ENCODE peak calls at places on chromosomes 7 and 10, in six cellular contexts. T, C, S, A, J and H are unnamed samples.
A peak's percentile ranks its signal among the peaks of the same experiment; 100 is the strongest.

GRCh38 chr7:99402854-99403253 is 5.5 kb downstream of the PDAP1 start:
- DNase-seq in J (no peak), C (no peak), T (no peak), S (no peak), A (no peak), H (no peak)

GRCh38 chr10:49649294-49649693 is 30.2 kb upstream of the C10orf53 start:
- DNase-seq in A (peak; percentile 25), S (no peak), C (peak; percentile 59), J (no peak), T (no peak), H (peak; percentile 28)

GRCh38 chr10:13871698-13872280 is 285.0 kb downstream of the PRPF18 start:
- DNase-seq in J (no peak), S (no peak), T (no peak), C (no peak), A (no peak), H (no peak)

GRCh38 chr10:35423505-35424306 is 87.4 kb downstream of the CCNY start:
- DNase-seq in C (no peak), A (no peak), J (peak; percentile 53), T (no peak), S (peak; percentile 79), H (no peak)

GRCh38 chr10:77511498-77512218 is 126.0 kb downstream of the KCNMA1 start:
- DNase-seq in S (no peak), A (no peak), C (no peak), J (peak; percentile 40), T (no peak), H (peak; percentile 56)

GRCh38 chr7:104207348-104207730 is 474 bp downstream of the ORC5 start:
- DNase-seq in A (no peak), C (no peak), J (peak; percentile 44), S (peak; percentile 12), T (no peak), H (peak; percentile 32)

GRCh38 chr7:22629056-22629455 is 97.9 kb upstream of the IL6 start:
- DNase-seq in A (no peak), J (no peak), T (no peak), S (no peak), C (no peak), H (peak; percentile 84)

GRCh38 chr10:60414877-60415585 is 25.4 kb upstream of the ANK3 start:
- DNase-seq in T (peak; percentile 99), J (peak; percentile 90), A (no peak), C (peak; percentile 38), S (peak; percentile 92), H (peak; percentile 96)

GRCh38 chr10:69988094-69988493 is 64.6 kb upstream of the MACROH2A2 start:
- DNase-seq in A (no peak), J (no peak), C (no peak), T (no peak), S (peak; percentile 59), H (no peak)

GRCh38 chr7:44257618-44258422 is 57.0 kb downstream of the YKT6 start:
- DNase-seq in C (no peak), J (peak; percentile 95), A (no peak), T (peak; percentile 32), S (peak; percentile 89), H (peak; percentile 52)

GRCh38 chr7:4131043-4131442 is 551.1 kb upstream of the FOXK1 start:
- DNase-seq in C (peak; percentile 74), A (no peak), J (no peak), S (no peak), T (no peak), H (peak; percentile 84)

GRCh38 chr10:44696496-44696895 is 214.6 kb upstream of the TMEM72 start:
- DNase-seq in S (peak; percentile 36), T (no peak), A (no peak), C (no peak), J (peak; percentile 12), H (peak; percentile 7)

GRCh38 chr7:42913591-42913990 is 1.7 kb upstream of the C7orf25 start:
- DNase-seq in C (no peak), J (no peak), T (no peak), A (no peak), S (peak; percentile 11), H (no peak)

GRCh38 chr7:107079212-107079940 is 34.9 kb downstream of the PRKAR2B start:
- DNase-seq in S (no peak), A (no peak), J (no peak), C (no peak), T (no peak), H (peak; percentile 26)

GRCh38 chr10:21176934-21177480 is 279.9 kb upstream of the NEBL start:
- DNase-seq in C (no peak), S (no peak), J (no peak), A (no peak), T (no peak), H (no peak)

GRCh38 chr10:72952189-72952900 is 2.3 kb downstream of the PLA2G12B start:
- DNase-seq in S (no peak), J (no peak), A (no peak), C (no peak), T (no peak), H (peak; percentile 9)

GRCh38 chr7:121262221-121262620 is 66.6 kb upstream of the WNT16 start:
- DNase-seq in T (no peak), S (peak; percentile 64), J (no peak), C (no peak), A (no peak), H (no peak)

GRCh38 chr7:50718876-50719275 is 63.8 kb downstream of the GRB10 start:
- DNase-seq in S (no peak), T (no peak), A (no peak), C (no peak), J (no peak), H (no peak)

DNA sequence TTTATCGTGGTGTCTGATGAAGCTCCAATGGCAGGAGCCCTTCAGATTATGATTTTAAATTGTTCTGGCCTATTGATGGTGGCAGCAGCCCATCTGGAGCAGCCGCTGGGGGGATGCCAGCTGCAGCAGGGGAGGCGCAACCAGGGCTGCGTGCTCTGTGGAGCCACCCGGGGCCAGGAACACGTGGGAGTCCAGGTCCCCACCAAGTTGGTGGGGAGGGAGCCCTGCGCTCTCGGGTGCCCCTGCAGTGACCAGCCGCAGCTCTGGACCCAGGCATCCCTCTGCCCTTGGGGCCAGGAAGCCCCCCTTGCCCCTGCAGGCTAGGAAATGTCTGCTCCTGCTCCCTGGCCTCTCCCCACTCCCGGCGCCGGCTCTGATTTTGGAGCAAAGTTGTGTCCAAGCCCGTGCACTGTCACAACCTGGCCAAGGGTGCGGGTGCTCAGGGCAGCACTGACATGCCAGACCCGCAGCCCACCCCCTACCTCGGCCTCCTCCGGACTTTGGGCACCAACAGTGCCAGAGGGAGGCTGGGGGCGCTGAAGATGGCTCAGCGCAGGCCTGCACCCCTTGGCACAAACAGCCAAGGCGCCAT is 147.2 kb upstream of the ADO start:
- DNase-seq in S (no peak), A (no peak), T (no peak), J (no peak), C (no peak), H (no peak)
- H2AK5ac ChIP-seq in S (no peak overlapping the region), A (no peak overlapping the region), T (no peak overlapping the region), J (no peak overlapping the region), C (no peak overlapping the region), H (no peak overlapping the region)

DNA sequence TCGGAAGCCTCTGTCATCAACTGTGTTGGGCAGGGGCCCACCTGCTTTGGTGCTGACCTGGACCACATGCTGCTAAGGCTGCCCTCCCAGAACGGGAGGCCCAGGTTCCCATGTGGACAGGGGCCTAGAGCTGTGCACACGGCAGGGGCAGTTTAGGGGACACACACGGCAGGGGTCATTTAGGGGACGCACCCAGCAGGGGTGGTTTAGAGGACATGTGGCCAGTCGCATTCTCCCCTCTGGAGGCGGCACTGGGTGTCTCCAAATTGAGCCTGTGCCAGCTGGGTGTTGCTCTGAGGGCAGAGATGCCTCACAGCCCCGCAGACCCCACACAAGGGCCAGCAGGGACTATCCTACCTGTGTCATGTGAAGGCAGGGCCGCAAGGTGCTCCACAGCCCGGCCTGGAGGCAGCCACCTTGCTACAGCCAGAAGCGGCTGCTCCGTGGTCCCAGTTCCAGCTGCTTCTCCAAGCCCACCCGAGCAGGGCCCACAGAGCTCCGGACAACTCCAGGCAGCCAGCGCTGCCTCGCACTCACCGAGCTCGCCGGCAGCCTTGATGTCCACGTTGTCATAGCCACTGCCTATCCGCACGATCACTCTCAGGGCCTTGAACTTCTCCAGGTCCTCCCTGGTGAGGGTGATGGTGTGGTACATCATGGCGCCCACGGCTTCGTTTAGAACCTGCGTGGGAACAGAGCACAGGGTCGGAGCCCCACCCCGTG is 60.7 kb downstream of the ZRANB1 start:
- DNase-seq in S (no peak), A (no peak), C (no peak), J (no peak), T (no peak), H (no peak)
- H2AK5ac ChIP-seq in S (no peak overlapping the region), A (no peak overlapping the region), C (no peak overlapping the region), J (no peak overlapping the region), T (no peak overlapping the region), H (no peak overlapping the region)

DNA sequence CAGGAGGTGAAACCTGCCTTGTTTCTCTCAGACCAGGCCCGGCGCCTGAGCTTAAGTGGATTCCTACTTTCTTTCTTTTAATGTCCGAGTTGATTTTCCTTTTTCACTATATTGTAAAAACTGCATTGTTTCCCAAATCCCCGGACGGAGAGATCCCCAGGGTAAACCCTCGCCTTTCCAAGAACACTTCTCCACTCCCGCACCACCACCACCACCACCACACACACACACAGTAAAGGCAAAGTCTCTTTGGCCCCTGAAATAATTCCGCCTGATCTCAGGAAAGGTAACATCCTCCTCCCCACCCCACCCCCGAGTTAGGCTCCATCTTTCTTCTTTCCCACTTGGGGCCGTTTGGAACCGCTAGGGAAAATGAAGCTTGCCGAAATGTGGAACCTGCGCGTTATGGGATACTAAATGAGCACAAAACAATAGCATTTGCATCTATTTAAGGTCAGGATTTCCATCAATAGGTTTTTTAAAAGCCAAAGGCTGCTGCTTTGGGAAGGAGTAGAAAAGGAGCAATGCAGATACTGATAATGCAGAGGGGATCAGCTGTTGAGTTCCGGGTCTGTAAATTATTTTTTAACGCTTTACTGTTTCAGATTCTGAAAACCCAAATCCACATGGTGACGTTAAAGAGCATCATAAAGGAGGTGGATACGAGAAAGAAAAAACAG is 2.5 kb downstream of the HPSE2 start:
- DNase-seq in A (no peak), C (peak; percentile 30), T (no peak), S (no peak), J (no peak), H (peak; percentile 11)
- H2AK5ac ChIP-seq in A (no peak overlapping the region), C (no peak overlapping the region), T (no peak overlapping the region), S (no peak overlapping the region), J (no peak overlapping the region), H (no peak overlapping the region)

GRCh38 chr7:155816192-155816508 is 3.9 kb upstream of the SHH start:
- DNase-seq in S (no peak), T (no peak), J (no peak), A (no peak), C (no peak), H (no peak)

GRCh38 chr7:155815332-155816191 is 3.3 kb upstream of the SHH start:
- DNase-seq in S (peak; percentile 43), C (peak; percentile 82), J (peak; percentile 48), T (peak; percentile 57), A (no peak), H (peak; percentile 71)

GRCh38 chr7:155818820-155819168 is 6.5 kb upstream of the SHH start:
- DNase-seq in A (no peak), J (no peak), S (no peak), T (no peak), C (no peak), H (no peak)

GRCh38 chr7:155818154-155818819 is 6.0 kb upstream of the SHH start:
- DNase-seq in A (no peak), S (no peak), J (no peak), C (no peak), T (no peak), H (no peak)

DNA sequence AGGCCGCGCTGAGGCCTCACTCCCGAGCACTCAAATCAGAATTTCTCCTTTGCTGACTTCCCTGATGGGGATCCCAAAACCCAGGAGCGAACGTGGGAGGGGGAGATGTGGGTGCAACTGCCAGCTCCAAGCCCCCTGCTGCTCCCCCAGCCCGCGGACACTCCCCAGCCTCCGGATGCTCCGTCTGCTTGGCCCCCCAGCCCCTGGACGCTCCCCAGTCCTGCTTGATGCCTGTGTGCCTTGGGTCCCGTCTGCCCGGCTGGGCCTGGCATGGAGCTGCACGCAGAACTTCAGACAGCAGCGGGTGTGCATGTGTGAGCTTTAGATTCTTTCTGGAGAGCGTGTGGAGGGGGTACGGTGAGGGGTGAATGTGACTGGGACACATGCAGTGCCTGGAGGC is 4.7 kb upstream of the SHH start:
- DNase-seq in C (no peak), A (no peak), J (no peak), T (no peak), S (no peak), H (no peak)
- H2AK5ac ChIP-seq in C (no peak overlapping the region), A (no peak overlapping the region), J (no peak overlapping the region), T (no peak overlapping the region), S (no peak overlapping the region), H (no peak overlapping the region)